ENCODE peak calls at places on chromosomes 16 and 17, in eight cellular contexts. A is lower lobe of right lung; E is tibial nerve; T is colonic mucosa; O is A549; M is stomach; L is fibroblast of lung; Q is CD8-positive, alpha-beta T cell. B is an unnamed sample. For H3K4me1, the result is how much of the 10 kb centered on the place peaks cover.

GRCh38 chr16:65105173-65105572 is 16.7 kb downstream of the CDH11 start:
- DNase-seq in T (no peak), E (no peak), O (no peak), A (no peak), L (peak), Q (no peak), M (no peak), B (no peak)

GRCh38 chr17:57876023-57876865 is 26.4 kb upstream of the MRPS23 start:
- DNase-seq in E (no peak), T (no peak), Q (no peak), A (no peak), M (no peak), O (no peak), L (no peak), B (peak)

GRCh38 chr16:728131-728889 is 1.4 kb downstream of the HAGHL start:
- DNase-seq in L (peak), E (no peak), O (peak), M (peak), A (peak), T (peak), Q (peak), B (peak)

GRCh38 chr16:89910717-89911354 is 7.8 kb upstream of the MC1R start:
- DNase-seq in Q (no peak), E (no peak), T (no peak), L (no peak), A (no peak), O (no peak), M (no peak), B (no peak)

GRCh38 chr16:8961811-8962390 is 1.8 kb downstream of the USP7 start:
- DNase-seq in M (no peak), O (no peak), Q (no peak), E (no peak), A (no peak), T (no peak), L (no peak), B (peak)

GRCh38 chr16:12613131-12613991 is 190.3 kb downstream of the CPPED1 start:
- DNase-seq in Q (no peak), M (no peak), O (peak), E (no peak), L (no peak), T (peak), A (no peak), B (peak)

GRCh38 chr17:41957058-41957868 is 9.3 kb upstream of the CNP start:
- DNase-seq in A (no peak), L (no peak), M (no peak), E (no peak), T (no peak), Q (no peak), O (no peak), B (peak)

GRCh38 chr17:41976142-41976768 is 9.7 kb downstream of the CNP start:
- DNase-seq in E (no peak), O (no peak), T (no peak), L (no peak), M (no peak), Q (no peak), A (peak), B (no peak)

GRCh38 chr16:64416232-64417010 is 705.4 kb downstream of the CDH11 start:
- DNase-seq in A (no peak), E (no peak), Q (no peak), L (peak), M (no peak), O (no peak), T (no peak), B (no peak)

GRCh38 chr17:10612957-10613744 is 44.0 kb downstream of the MYH3 start:
- DNase-seq in Q (no peak), L (peak), T (no peak), M (no peak), E (no peak), A (no peak), O (no peak), B (no peak)

GRCh38 chr16:4558026-4558425 is 1.9 kb downstream of the C16orf96 start:
- DNase-seq in M (no peak), A (no peak), E (no peak), L (no peak), Q (no peak), T (no peak), O (no peak), B (no peak)

GRCh38 chr17:7582401-7583252 is 1.0 kb upstream of the MPDU1 start:
- DNase-seq in T (no peak), L (no peak), Q (no peak), M (no peak), O (no peak), E (no peak), A (no peak), B (peak)

GRCh38 chr17:73910216-73910615 is 266.0 kb upstream of the SDK2 start:
- DNase-seq in L (no peak), Q (no peak), A (no peak), M (no peak), O (no peak), T (no peak), E (no peak), B (peak)

GRCh38 chr16:87094246-87094865 is 222.8 kb downstream of the C16orf95 start:
- DNase-seq in L (no peak), E (no peak), O (no peak), Q (no peak), M (no peak), A (no peak), T (no peak), B (no peak)

GRCh38 chr17:61756561-61756960 is 106.8 kb downstream of the BRIP1 start:
- DNase-seq in T (no peak), L (no peak), E (no peak), Q (no peak), A (no peak), M (no peak), O (no peak), B (no peak)

GRCh38 chr17:34207572-34207971 is 47.5 kb upstream of the CCL2 start:
- DNase-seq in E (no peak), T (no peak), L (no peak), Q (no peak), M (no peak), A (no peak), O (no peak), B (no peak)

GRCh38 chr17:17749025-17749772 is 67.9 kb downstream of the RAI1 start:
- DNase-seq in T (no peak), E (no peak), O (no peak), A (no peak), Q (no peak), M (no peak), L (no peak), B (peak)

GRCh38 chr16:30889721-30890120 is 4.2 kb downstream of the BCL7C start:
- DNase-seq in E (no peak), A (no peak), M (no peak), L (no peak), O (no peak), Q (no peak), T (no peak), B (no peak)

GRCh38 chr17:998111-998510 is 1.2 kb downstream of the TIMM22 start:
- DNase-seq in L (no peak), M (no peak), E (no peak), A (no peak), T (no peak), O (no peak), Q (no peak), B (no peak)

GRCh38 chr16:13997933-13998332 is 73.2 kb upstream of the MRTFB start:
- DNase-seq in A (no peak), O (no peak), M (no peak), E (no peak), T (peak), Q (no peak), L (no peak), B (no peak)

GRCh38 chr17:56587298-56587697 is 6.2 kb upstream of the NOG start:
- DNase-seq in O (no peak), A (no peak), E (no peak), T (no peak), Q (no peak), L (no peak), M (no peak), B (no peak)

GRCh38 chr17:10161392-10161791 is 37.0 kb downstream of the GAS7 start:
- DNase-seq in E (no peak), T (no peak), M (no peak), L (no peak), A (no peak), O (no peak), Q (no peak), B (no peak)

GRCh38 chr16:66476328-66477027 is 49.4 kb downstream of the BEAN1 start:
- DNase-seq in M (no peak), T (peak), O (peak), L (no peak), E (no peak), Q (peak), A (no peak), B (peak)

GRCh38 chr16:21150375-21151001 is at the start of gene DNAH3:
- DNase-seq in O (no peak), T (no peak), L (no peak), M (no peak), Q (no peak), E (no peak), A (peak), B (no peak)

GRCh38 chr17:347309-347708 is 5.3 kb downstream of the RPH3AL start:
- DNase-seq in O (no peak), Q (no peak), L (no peak), T (no peak), A (no peak), E (no peak), M (no peak), B (no peak)

GRCh38 chr16:17211797-17212196 is 259.0 kb downstream of the XYLT1 start:
- DNase-seq in L (no peak), M (no peak), O (no peak), E (no peak), Q (peak), A (no peak), T (no peak), B (peak)

GRCh38 chr16:75104836-75105235 is 11.7 kb downstream of the LDHD start:
- DNase-seq in T (no peak), Q (no peak), O (no peak), L (no peak), M (no peak), E (no peak), A (no peak), B (no peak)

GRCh38 chr17:75824591-75825518 is 19.3 kb downstream of the UNC13D start:
- DNase-seq in M (no peak), T (no peak), Q (no peak), A (no peak), L (no peak), E (no peak), O (no peak), B (no peak)

GRCh38 chr17:56638536-56639177 is 45.2 kb downstream of the NOG start:
- DNase-seq in L (no peak), T (no peak), M (no peak), O (no peak), Q (no peak), A (no peak), E (no peak), B (no peak)

GRCh38 chr17:43658890-43659289 is 2.8 kb downstream of the MEOX1 start:
- DNase-seq in L (no peak), Q (no peak), T (no peak), A (no peak), O (no peak), M (no peak), E (no peak), B (peak)

GRCh38 chr16:15899538-15900100 is 11.2 kb upstream of the CEP20 start:
- DNase-seq in E (no peak), O (peak), A (peak), T (peak), Q (no peak), L (peak), M (peak), B (peak)

GRCh38 chr16:66489818-66490217 is 60.1 kb downstream of the TK2 start:
- DNase-seq in Q (no peak), L (no peak), T (no peak), O (no peak), E (no peak), A (no peak), M (peak), B (peak)

GRCh38 chr16:19468300-19468699 is 50.6 kb downstream of the TMC5 start:
- DNase-seq in E (no peak), O (no peak), T (no peak), A (no peak), L (no peak), M (no peak), Q (no peak), B (no peak)

GRCh38 chr16:19474617-19475016 is 47.3 kb downstream of the GDE1 start:
- DNase-seq in Q (no peak), M (no peak), E (no peak), O (no peak), T (no peak), L (no peak), A (no peak), B (no peak)

GRCh38 chr16:19472487-19472886 is 49.4 kb downstream of the GDE1 start:
- DNase-seq in L (no peak), Q (no peak), A (no peak), T (no peak), E (no peak), M (no peak), O (no peak), B (no peak)
- H3K27ac ChIP-seq in L (no peak), Q (no peak), A (no peak), T (no peak), E (no peak), M (no peak), O (no peak), B (no peak)

GRCh38 chr17:68906638-68907037 is 48.6 kb downstream of the ABCA8 start:
- DNase-seq in E (no peak), M (no peak), L (peak), T (no peak), Q (no peak), A (no peak), O (no peak), B (peak)
- TF ChIP-seq CTCF in E (peak), M (peak), L (no peak), T (no peak), Q (no peak), A (peak), O (peak), B (peak)

DNA sequence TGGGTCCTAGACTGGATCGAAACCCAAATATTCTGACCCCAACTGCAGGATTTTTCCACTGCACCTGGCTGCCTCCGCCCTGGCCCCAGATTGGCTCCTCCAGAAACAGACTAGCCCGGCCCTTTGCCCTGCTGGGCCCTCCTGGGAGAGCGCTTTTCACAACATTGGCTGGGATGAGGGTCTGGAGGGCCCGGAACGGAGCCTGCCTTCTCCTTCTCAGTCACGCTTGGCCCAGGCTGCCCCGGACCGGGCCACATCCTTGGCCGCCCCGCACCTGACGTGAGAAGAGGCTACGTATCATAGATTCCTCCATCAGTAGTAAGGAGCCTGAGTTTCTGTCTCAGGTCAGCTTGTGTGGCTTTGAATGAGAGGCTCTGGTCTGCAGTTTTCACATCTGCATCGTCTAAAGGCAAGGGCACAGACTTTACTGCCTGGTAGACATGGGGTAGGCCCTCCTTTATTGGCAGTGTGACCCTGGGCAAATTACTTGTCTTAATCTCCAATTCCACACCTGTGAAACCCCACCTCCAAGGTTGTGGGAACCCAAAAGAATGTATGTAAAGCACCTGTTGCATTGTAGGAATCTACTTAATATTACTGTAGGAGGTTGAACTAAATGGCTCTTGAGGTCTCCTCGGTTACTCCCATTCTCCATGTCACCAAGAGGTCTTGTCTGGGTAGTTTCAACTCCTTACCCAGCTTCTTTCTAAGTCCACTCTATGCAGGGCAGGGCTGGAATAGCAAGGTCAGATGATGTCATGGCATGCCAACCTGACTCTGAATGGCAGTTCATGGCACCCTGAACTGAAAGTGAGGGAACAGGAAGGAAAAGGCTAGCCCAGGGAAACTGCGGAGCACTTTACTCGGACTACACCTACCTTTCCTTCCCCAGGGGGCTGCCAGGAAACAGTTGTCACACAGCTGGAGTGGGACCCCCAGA is 666 bp downstream of the LRRC3C start:
- DNase-seq in T (peak), A (peak), E (no peak), L (no peak), M (peak), Q (no peak), O (peak), B (peak)
- H3K4me1 ChIP-seq in T (under half), A (half or more), E (under half), L (under half), M (half or more), Q (under half), O (under half), B (under half)

DNA sequence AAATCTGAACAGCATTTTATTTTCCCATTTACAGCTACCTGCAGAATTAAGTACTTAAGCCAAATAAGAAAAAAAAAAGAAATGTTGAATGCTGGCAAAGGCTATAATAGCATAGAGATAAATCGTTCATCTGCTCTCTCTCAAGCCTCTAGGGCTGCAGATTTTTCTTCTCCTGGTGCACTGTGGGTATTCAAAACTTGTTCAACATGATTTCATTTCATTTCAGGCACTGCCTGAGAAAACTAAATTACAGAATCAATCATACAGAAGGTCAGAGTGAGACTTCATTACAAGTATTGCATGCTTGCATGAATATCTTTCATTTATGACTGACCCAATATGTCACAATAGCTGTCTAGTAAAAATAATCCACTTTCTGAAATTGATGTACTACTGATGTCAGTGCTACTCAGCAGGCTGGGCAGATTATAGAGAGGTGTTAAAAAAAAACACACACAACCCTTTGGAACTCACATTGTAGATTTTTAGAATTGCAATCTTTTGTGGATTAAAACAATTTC is 86.2 kb downstream of the TOX3 start:
- DNase-seq in E (no peak), M (no peak), T (no peak), Q (no peak), A (no peak), O (no peak), L (no peak), B (no peak)
- H3K27ac ChIP-seq in E (no peak), M (no peak), T (no peak), Q (no peak), A (no peak), O (no peak), L (no peak), B (peak)